ENCODE peak calls at places on chromosomes 16 and 17, in five cellular contexts. Q, J, M, A and U are unnamed samples.

GRCh38 chr17:35046740-35047283 is 16.7 kb downstream of the RFFL start:
- DNase-seq in Q (no peak), J (no peak), M (peak), A (no peak), U (no peak)

GRCh38 chr17:7029659-7030058 is 6.2 kb upstream of the SLC16A13 start:
- DNase-seq in Q (no peak), J (no peak), M (peak), A (no peak), U (no peak)

GRCh38 chr17:15404116-15404730 is 62.8 kb upstream of the TEKT3 start:
- DNase-seq in Q (no peak), J (no peak), M (no peak), A (no peak), U (no peak)

GRCh38 chr16:53054670-53055485 is at the start of gene CHD9:
- DNase-seq in Q (peak), J (peak), M (peak), A (peak), U (peak)

GRCh38 chr17:55454906-55455474 is 33.4 kb upstream of the MMD start:
- DNase-seq in Q (no peak), J (no peak), M (no peak), A (no peak), U (no peak)

GRCh38 chr16:57187508-57187854 is 1.4 kb downstream of the RSPRY1 start:
- DNase-seq in Q (no peak), J (no peak), M (no peak), A (no peak), U (no peak)

GRCh38 chr16:52993179-52993578 is 59.5 kb downstream of the CHD9NB start:
- DNase-seq in Q (peak), J (no peak), M (no peak), A (no peak), U (no peak)

GRCh38 chr17:8436169-8436932 is 667 bp downstream of the NDEL1 start:
- DNase-seq in Q (peak), J (peak), M (peak), A (peak), U (peak)

GRCh38 chr16:31569360-31569717 is 41.6 kb downstream of the AHSP start:
- DNase-seq in Q (peak), J (no peak), M (no peak), A (no peak), U (no peak)